ENCODE peak calls at places on chromosomes 5 and 9, in seven cellular contexts. R is KBM-7, J is progenitor cell of endocrine pancreas, L is amygdala, X is kidney, I is suprapubic skin, Y is SJSA1. H is an unnamed sample.

GRCh38 chr5:125372694-125373621 is 626.5 kb upstream of the ZNF608 start:
- DNase-seq in X (no peak), R (no peak), I (no peak), L (peak), Y (peak), J (no peak), H (no peak)

GRCh38 chr5:157485811-157486739 is 26.1 kb downstream of the NIPAL4 start:
- DNase-seq in Y (no peak), R (no peak), J (no peak), I (no peak), L (no peak), X (no peak), H (no peak)

GRCh38 chr5:126054593-126055347 is 368.4 kb upstream of the GRAMD2B start:
- DNase-seq in L (no peak), R (no peak), I (no peak), Y (no peak), J (no peak), X (no peak), H (no peak)

GRCh38 chr5:51997908-51998307 is 614.7 kb downstream of the ISL1 start:
- DNase-seq in R (no peak), J (no peak), L (no peak), X (no peak), I (no peak), Y (no peak), H (no peak)

GRCh38 chr9:5582835-5583195 is 46.1 kb upstream of the RIC1 start:
- DNase-seq in I (peak), Y (no peak), R (no peak), X (no peak), J (no peak), L (no peak), H (no peak)

GRCh38 chr9:98146101-98146991 is 27.3 kb upstream of the TRIM14 start:
- DNase-seq in R (peak), I (peak), L (no peak), J (no peak), Y (no peak), X (peak), H (peak)

GRCh38 chr5:157371655-157372471 is 88.2 kb upstream of the NIPAL4 start:
- DNase-seq in J (no peak), X (no peak), Y (peak), R (no peak), L (no peak), I (no peak), H (no peak)

GRCh38 chr9:119322137-119322695 is 47.0 kb downstream of the BRINP1 start:
- DNase-seq in J (no peak), X (peak), I (no peak), Y (no peak), R (no peak), L (no peak), H (peak)

GRCh38 chr5:175124251-175124813 is 319.6 kb downstream of the DRD1 start:
- DNase-seq in X (no peak), I (no peak), J (no peak), Y (no peak), R (no peak), L (no peak), H (no peak)

GRCh38 chr9:2281803-2282185 is 266.6 kb downstream of the SMARCA2 start:
- DNase-seq in J (no peak), X (no peak), Y (no peak), R (no peak), L (no peak), I (no peak), H (no peak)

GRCh38 chr9:122051401-122052346 is 41.4 kb downstream of the TTLL11 start:
- DNase-seq in Y (no peak), R (no peak), L (no peak), J (no peak), X (no peak), I (no peak), H (peak)

GRCh38 chr5:92328584-92329259 is 945.6 kb upstream of the ARRDC3 start:
- DNase-seq in Y (no peak), L (no peak), R (no peak), J (no peak), X (no peak), I (no peak), H (no peak)

GRCh38 chr5:179361204-179361603 is 15.9 kb upstream of the ADAMTS2 start:
- DNase-seq in X (no peak), Y (no peak), J (no peak), L (no peak), I (no peak), R (no peak), H (no peak)

GRCh38 chr5:151155777-151156731 is 1.5 kb downstream of the ANXA6 start:
- DNase-seq in L (peak), X (peak), Y (peak), I (no peak), J (no peak), R (peak), H (peak)

GRCh38 chr5:142784405-142784955 is 14.3 kb downstream of the ARHGAP26 start:
- DNase-seq in J (no peak), I (no peak), R (no peak), Y (no peak), X (no peak), L (no peak), H (peak)

GRCh38 chr9:131394464-131395026 is 659 bp downstream of the PRRC2B start:
- DNase-seq in J (peak), R (peak), I (peak), L (peak), Y (no peak), X (peak), H (peak)

GRCh38 chr5:91219141-91219802 is 163.8 kb downstream of the ARRDC3 start:
- DNase-seq in L (no peak), Y (no peak), I (peak), X (no peak), R (peak), J (no peak), H (peak)

GRCh38 chr9:12699529-12699928 is 6.3 kb downstream of the TYRP1 start:
- DNase-seq in J (no peak), Y (no peak), L (no peak), R (no peak), X (no peak), I (no peak), H (peak)

GRCh38 chr9:113581865-113582697 is 118.6 kb downstream of the RGS3 start:
- DNase-seq in R (no peak), Y (no peak), X (peak), L (peak), J (no peak), I (peak), H (peak)

GRCh38 chr9:92728831-92729734 is 35.5 kb downstream of the BICD2 start:
- DNase-seq in X (peak), I (no peak), J (no peak), L (peak), R (no peak), Y (peak), H (peak)

GRCh38 chr9:134320916-134321570 is 5.2 kb upstream of the RXRA start:
- DNase-seq in R (no peak), X (peak), I (peak), Y (no peak), J (no peak), L (no peak), H (no peak)

GRCh38 chr5:153458266-153458665 is 32.2 kb upstream of the GRIA1 start:
- DNase-seq in J (no peak), R (no peak), Y (no peak), X (no peak), L (no peak), I (no peak), H (no peak)

GRCh38 chr5:37816883-37817282 is 23.0 kb downstream of the GDNF start:
- DNase-seq in I (no peak), J (no peak), X (peak), R (no peak), L (peak), Y (no peak), H (no peak)

GRCh38 chr9:16062542-16063240 is 509.8 kb downstream of the CCDC171 start:
- DNase-seq in J (no peak), R (no peak), L (no peak), Y (peak), X (no peak), I (no peak), H (no peak)

GRCh38 chr5:62534461-62535236 is 44.0 kb upstream of the LRRC70 start:
- DNase-seq in L (no peak), Y (no peak), J (no peak), X (no peak), R (no peak), I (no peak), H (no peak)

GRCh38 chr5:94028001-94028400 is 286.6 kb upstream of the POU5F2 start:
- DNase-seq in J (no peak), Y (no peak), L (no peak), X (no peak), I (no peak), R (no peak), H (no peak)

GRCh38 chr5:1312993-1313833 is 18.3 kb upstream of the TERT start:
- DNase-seq in L (no peak), X (peak), I (peak), Y (no peak), R (peak), J (no peak), H (peak)

GRCh38 chr5:172356527-172356926 is 73.0 kb upstream of the UBTD2 start:
- DNase-seq in L (no peak), J (no peak), I (no peak), X (no peak), Y (no peak), R (no peak), H (no peak)

H was measured in NB4.